ENCODE peak calls at places on chromosomes 5 and 9, in six cellular contexts. One of them, this sample, is unnamed.

GRCh38 chr5:134242146-134242545 is 16.3 kb upstream of the PPP2CA start:
- DNase-seq in cardiac muscle cell: no peak
- DNase-seq in PC-3: no peak
- DNase-seq in right cardiac atrium: no peak
- DNase-seq in sigmoid colon: peak; percentile 75
- DNase-seq in AG04450: peak; percentile 94
- DNase-seq in this sample: no peak

GRCh38 chr9:129500166-129500862 is 120.6 kb downstream of the C9orf50 start:
- DNase-seq in sigmoid colon: peak; percentile 76
- DNase-seq in AG04450: no peak
- DNase-seq in cardiac muscle cell: no peak
- DNase-seq in PC-3: no peak
- DNase-seq in right cardiac atrium: peak; percentile 74
- DNase-seq in this sample: no peak

GRCh38 chr5:52734557-52734956 is 53.2 kb upstream of the ITGA1 start:
- DNase-seq in PC-3: no peak
- DNase-seq in sigmoid colon: no peak
- DNase-seq in cardiac muscle cell: no peak
- DNase-seq in AG04450: no peak
- DNase-seq in right cardiac atrium: no peak
- DNase-seq in this sample: no peak

GRCh38 chr9:128863647-128864046 is 18.1 kb downstream of the KYAT1 start:
- DNase-seq in right cardiac atrium: peak; percentile 90
- DNase-seq in AG04450: no peak
- DNase-seq in cardiac muscle cell: peak; percentile 80
- DNase-seq in PC-3: peak; percentile 67
- DNase-seq in sigmoid colon: peak; percentile 88
- DNase-seq in this sample: peak; percentile 79

GRCh38 chr5:72400950-72401349 is 80.8 kb downstream of the PTCD2 start:
- DNase-seq in PC-3: no peak
- DNase-seq in cardiac muscle cell: no peak
- DNase-seq in sigmoid colon: no peak
- DNase-seq in AG04450: no peak
- DNase-seq in right cardiac atrium: no peak
- DNase-seq in this sample: no peak

GRCh38 chr9:113612216-113612747 is 148.8 kb downstream of the RGS3 start:
- DNase-seq in right cardiac atrium: no peak
- DNase-seq in sigmoid colon: no peak
- DNase-seq in cardiac muscle cell: no peak
- DNase-seq in PC-3: no peak
- DNase-seq in AG04450: no peak
- DNase-seq in this sample: no peak

GRCh38 chr5:157267025-157267424 is 1.1 kb downstream of the CYFIP2 start:
- DNase-seq in right cardiac atrium: no peak
- DNase-seq in AG04450: no peak
- DNase-seq in PC-3: peak; percentile 32
- DNase-seq in cardiac muscle cell: no peak
- DNase-seq in sigmoid colon: no peak
- DNase-seq in this sample: no peak

GRCh38 chr9:91395106-91395552 is 28.5 kb downstream of the NFIL3 start:
- DNase-seq in sigmoid colon: no peak
- DNase-seq in AG04450: no peak
- DNase-seq in PC-3: peak; percentile 50
- DNase-seq in cardiac muscle cell: no peak
- DNase-seq in right cardiac atrium: no peak
- DNase-seq in this sample: no peak

GRCh38 chr9:128113526-128114325 is 13.8 kb downstream of the PTGES2 start:
- DNase-seq in AG04450: no peak
- DNase-seq in PC-3: no peak
- DNase-seq in sigmoid colon: peak; percentile 64
- DNase-seq in right cardiac atrium: no peak
- DNase-seq in cardiac muscle cell: no peak
- DNase-seq in this sample: no peak

GRCh38 chr9:124108216-124108615 is 96.6 kb downstream of the LHX2 start:
- DNase-seq in PC-3: no peak
- DNase-seq in AG04450: no peak
- DNase-seq in sigmoid colon: no peak
- DNase-seq in right cardiac atrium: no peak
- DNase-seq in cardiac muscle cell: no peak
- DNase-seq in this sample: no peak

GRCh38 chr5:61631438-61631941 is 299.4 kb downstream of the ZSWIM6 start:
- DNase-seq in cardiac muscle cell: peak; percentile 58
- DNase-seq in AG04450: no peak
- DNase-seq in right cardiac atrium: peak; percentile 90
- DNase-seq in PC-3: no peak
- DNase-seq in sigmoid colon: peak; percentile 89
- DNase-seq in this sample: no peak

GRCh38 chr5:157371655-157372471 is 88.2 kb upstream of the NIPAL4 start:
- DNase-seq in right cardiac atrium: no peak
- DNase-seq in cardiac muscle cell: no peak
- DNase-seq in AG04450: no peak
- DNase-seq in PC-3: peak; percentile 85
- DNase-seq in sigmoid colon: no peak
- DNase-seq in this sample: no peak

GRCh38 chr9:124663046-124663961 is 107.8 kb downstream of the NR6A1 start:
- DNase-seq in cardiac muscle cell: no peak
- DNase-seq in PC-3: no peak
- DNase-seq in sigmoid colon: no peak
- DNase-seq in right cardiac atrium: no peak
- DNase-seq in AG04450: no peak
- DNase-seq in this sample: no peak

GRCh38 chr5:61744690-61745619 is 412.9 kb downstream of the ZSWIM6 start:
- DNase-seq in AG04450: no peak
- DNase-seq in right cardiac atrium: no peak
- DNase-seq in PC-3: peak; percentile 4
- DNase-seq in cardiac muscle cell: no peak
- DNase-seq in sigmoid colon: no peak
- DNase-seq in this sample: no peak

GRCh38 chr9:134984372-134985240 is 66.9 kb upstream of the FCN1 start:
- DNase-seq in right cardiac atrium: no peak
- DNase-seq in AG04450: no peak
- DNase-seq in cardiac muscle cell: no peak
- DNase-seq in sigmoid colon: peak; percentile 49
- DNase-seq in PC-3: no peak
- DNase-seq in this sample: no peak

GRCh38 chr9:95182854-95183563 is 134.5 kb downstream of the FANCC start:
- DNase-seq in cardiac muscle cell: peak; percentile 73
- DNase-seq in right cardiac atrium: no peak
- DNase-seq in sigmoid colon: no peak
- DNase-seq in AG04450: no peak
- DNase-seq in PC-3: no peak
- DNase-seq in this sample: no peak

GRCh38 chr9:91196103-91196761 is 165.5 kb downstream of the AUH start:
- DNase-seq in cardiac muscle cell: no peak
- DNase-seq in AG04450: no peak
- DNase-seq in PC-3: no peak
- DNase-seq in right cardiac atrium: no peak
- DNase-seq in sigmoid colon: no peak
- DNase-seq in this sample: no peak

GRCh38 chr9:132591751-132592314 is 9.4 kb downstream of the BARHL1 start:
- DNase-seq in right cardiac atrium: no peak
- DNase-seq in PC-3: no peak
- DNase-seq in AG04450: no peak
- DNase-seq in sigmoid colon: no peak
- DNase-seq in cardiac muscle cell: no peak
- DNase-seq in this sample: no peak

GRCh38 chr9:114538241-114538640 is 33.0 kb upstream of the WHRN start:
- DNase-seq in right cardiac atrium: no peak
- DNase-seq in sigmoid colon: no peak
- DNase-seq in PC-3: peak; percentile 15
- DNase-seq in cardiac muscle cell: no peak
- DNase-seq in AG04450: no peak
- DNase-seq in this sample: no peak

GRCh38 chr9:115393976-115394775 is 276.2 kb upstream of the TNC start:
- DNase-seq in PC-3: peak; percentile 94
- DNase-seq in cardiac muscle cell: no peak
- DNase-seq in right cardiac atrium: no peak
- DNase-seq in sigmoid colon: no peak
- DNase-seq in AG04450: no peak
- DNase-seq in this sample: no peak

GRCh38 chr9:10009401-10009800 is 603.4 kb downstream of the PTPRD start:
- DNase-seq in sigmoid colon: no peak
- DNase-seq in PC-3: no peak
- DNase-seq in AG04450: no peak
- DNase-seq in cardiac muscle cell: no peak
- DNase-seq in right cardiac atrium: no peak
- DNase-seq in this sample: no peak

GRCh38 chr5:177429248-177430045 is 3.0 kb downstream of the GRK6 start:
- DNase-seq in right cardiac atrium: peak; percentile 79
- DNase-seq in AG04450: no peak
- DNase-seq in PC-3: no peak
- DNase-seq in sigmoid colon: peak; percentile 86
- DNase-seq in cardiac muscle cell: no peak
- DNase-seq in this sample: peak; percentile 96

GRCh38 chr5:154485850-154486426 is 7.9 kb upstream of the HAND1 start:
- DNase-seq in sigmoid colon: no peak
- DNase-seq in PC-3: no peak
- DNase-seq in AG04450: no peak
- DNase-seq in cardiac muscle cell: no peak
- DNase-seq in right cardiac atrium: no peak
- DNase-seq in this sample: no peak

GRCh38 chr5:97090944-97091343 is 51.5 kb downstream of the LIX1 start:
- DNase-seq in sigmoid colon: no peak
- DNase-seq in AG04450: no peak
- DNase-seq in cardiac muscle cell: no peak
- DNase-seq in right cardiac atrium: no peak
- DNase-seq in PC-3: no peak
- DNase-seq in this sample: no peak

GRCh38 chr5:79495311-79495710 is 18.6 kb downstream of the HOMER1 start:
- DNase-seq in right cardiac atrium: no peak
- DNase-seq in PC-3: peak; percentile 54
- DNase-seq in cardiac muscle cell: no peak
- DNase-seq in sigmoid colon: no peak
- DNase-seq in AG04450: no peak
- DNase-seq in this sample: no peak

GRCh38 chr9:125444956-125445506 is 183.4 kb downstream of the GAPVD1 start:
- DNase-seq in sigmoid colon: no peak
- DNase-seq in cardiac muscle cell: no peak
- DNase-seq in AG04450: no peak
- DNase-seq in PC-3: no peak
- DNase-seq in right cardiac atrium: no peak
- DNase-seq in this sample: no peak

GRCh38 chr9:91800473-91800872 is 149.6 kb downstream of the ROR2 start:
- DNase-seq in cardiac muscle cell: no peak
- DNase-seq in PC-3: no peak
- DNase-seq in right cardiac atrium: no peak
- DNase-seq in sigmoid colon: peak; percentile 58
- DNase-seq in AG04450: no peak
- DNase-seq in this sample: no peak

GRCh38 chr9:109910616-109911568 is 130.9 kb downstream of the PALM2AKAP2 start:
- DNase-seq in sigmoid colon: no peak
- DNase-seq in right cardiac atrium: no peak
- DNase-seq in PC-3: peak; percentile 66
- DNase-seq in cardiac muscle cell: peak; percentile 17
- DNase-seq in AG04450: peak; percentile 63
- DNase-seq in this sample: no peak

GRCh38 chr5:35990941-35991592 is at the start of gene UGT3A1:
- DNase-seq in sigmoid colon: no peak
- DNase-seq in right cardiac atrium: peak; percentile 33
- DNase-seq in AG04450: no peak
- DNase-seq in PC-3: no peak
- DNase-seq in cardiac muscle cell: peak; percentile 45
- DNase-seq in this sample: no peak

GRCh38 chr5:42840842-42841574 is 29.3 kb upstream of the SELENOP start:
- DNase-seq in PC-3: no peak
- DNase-seq in right cardiac atrium: no peak
- DNase-seq in sigmoid colon: no peak
- DNase-seq in AG04450: no peak
- DNase-seq in cardiac muscle cell: no peak
- DNase-seq in this sample: no peak

GRCh38 chr9:75889577-75889976 is 896 bp upstream of the PCSK5 start:
- DNase-seq in AG04450: no peak
- DNase-seq in sigmoid colon: no peak
- DNase-seq in right cardiac atrium: no peak
- DNase-seq in PC-3: no peak
- DNase-seq in cardiac muscle cell: peak; percentile 7
- DNase-seq in this sample: peak; percentile 36

GRCh38 chr9:83218411-83219090 is 155.6 kb upstream of the RASEF start:
- DNase-seq in sigmoid colon: no peak
- DNase-seq in right cardiac atrium: no peak
- DNase-seq in PC-3: no peak
- DNase-seq in AG04450: no peak
- DNase-seq in cardiac muscle cell: no peak
- DNase-seq in this sample: no peak
- H3K27me3 ChIP-seq in sigmoid colon: no peaks in the 10 kb centered on the region
- H3K27me3 ChIP-seq in right cardiac atrium: no peaks in the 10 kb centered on the region
- H3K27me3 ChIP-seq in PC-3: no peaks in the 10 kb centered on the region
- H3K27me3 ChIP-seq in AG04450: no peaks in the 10 kb centered on the region
- H3K27me3 ChIP-seq in cardiac muscle cell: no peaks in the 10 kb centered on the region
- H3K27me3 ChIP-seq in this sample: no peaks in the 10 kb centered on the region

GRCh38 chr9:92807031-92807756 is 42.6 kb upstream of the BICD2 start:
- DNase-seq in cardiac muscle cell: no peak
- DNase-seq in sigmoid colon: no peak
- DNase-seq in PC-3: no peak
- DNase-seq in right cardiac atrium: no peak
- DNase-seq in AG04450: no peak
- DNase-seq in this sample: no peak
- H3K27me3 ChIP-seq in cardiac muscle cell: peaks cover 89% of the 10 kb centered on the region
- H3K27me3 ChIP-seq in sigmoid colon: peaks cover 94% of the 10 kb centered on the region
- H3K27me3 ChIP-seq in PC-3: peaks cover 32% of the 10 kb centered on the region
- H3K27me3 ChIP-seq in right cardiac atrium: no peaks in the 10 kb centered on the region
- H3K27me3 ChIP-seq in AG04450: peaks cover 54% of the 10 kb centered on the region
- H3K27me3 ChIP-seq in this sample: no peaks in the 10 kb centered on the region

DNA sequence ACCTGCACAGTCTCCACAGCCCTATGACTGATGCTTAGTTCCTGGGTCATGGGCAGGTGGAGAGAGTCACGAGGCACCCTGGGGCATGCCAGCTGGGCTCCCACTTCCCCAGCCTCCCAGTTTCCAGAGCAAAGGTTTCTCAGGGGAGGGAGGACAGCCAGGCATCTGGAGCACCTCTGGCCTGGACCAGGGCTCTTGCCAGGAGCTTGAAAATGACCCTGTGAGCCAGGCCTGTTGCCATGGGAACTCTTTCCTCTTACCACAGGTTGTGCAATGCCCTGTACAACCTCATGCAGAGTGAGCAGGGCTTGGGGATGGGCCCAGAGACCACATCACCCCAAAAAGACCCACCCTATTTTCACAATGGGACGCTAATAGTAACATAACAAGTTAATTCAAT is 113.1 kb downstream of the PSD2 start:
- DNase-seq in sigmoid colon: peak; percentile 63
- DNase-seq in cardiac muscle cell: no peak
- DNase-seq in right cardiac atrium: peak; percentile 68
- DNase-seq in AG04450: no peak
- DNase-seq in PC-3: no peak
- DNase-seq in this sample: no peak
- H3K27me3 ChIP-seq in sigmoid colon: peaks cover 13% of the 10 kb centered on the region
- H3K27me3 ChIP-seq in cardiac muscle cell: peaks cover under 1% of the 10 kb centered on the region
- H3K27me3 ChIP-seq in right cardiac atrium: no peaks in the 10 kb centered on the region
- H3K27me3 ChIP-seq in AG04450: peaks cover 40% of the 10 kb centered on the region
- H3K27me3 ChIP-seq in PC-3: peaks cover 5% of the 10 kb centered on the region
- H3K27me3 ChIP-seq in this sample: peaks cover 28% of the 10 kb centered on the region

GRCh38 chr9:79985276-79985675 is 413.5 kb downstream of the TLE4 start:
- DNase-seq in AG04450: no peak
- DNase-seq in PC-3: no peak
- DNase-seq in sigmoid colon: no peak
- DNase-seq in cardiac muscle cell: no peak
- DNase-seq in right cardiac atrium: no peak
- DNase-seq in this sample: no peak
- H3K27me3 ChIP-seq in AG04450: peaks cover 5% of the 10 kb centered on the region
- H3K27me3 ChIP-seq in PC-3: peaks cover 5% of the 10 kb centered on the region
- H3K27me3 ChIP-seq in sigmoid colon: no peaks in the 10 kb centered on the region
- H3K27me3 ChIP-seq in cardiac muscle cell: peaks cover 4% of the 10 kb centered on the region
- H3K27me3 ChIP-seq in right cardiac atrium: no peaks in the 10 kb centered on the region
- H3K27me3 ChIP-seq in this sample: no peaks in the 10 kb centered on the region